ENCODE peak calls at places on chromosomes 6 and 20, in nine cellular contexts. K, F, I, Q, O, N, H, G and D are unnamed samples.

GRCh38 chr6:159044899-159045727 is at the start of gene TAGAP:
- DNase-seq in K (no peak), F (peak), H (peak), I (peak), Q (no peak), O (no peak), N (no peak), G (peak), D (no peak)

GRCh38 chr6:126307859-126308258 is 32.1 kb upstream of the CENPW start:
- DNase-seq in H (peak), N (no peak), F (no peak), G (peak), I (no peak), K (no peak), Q (peak), O (peak), D (peak)

GRCh38 chr6:153625089-153625488 is 414.0 kb upstream of the OPRM1 start:
- DNase-seq in Q (peak), H (peak), K (no peak), O (no peak), N (no peak), G (no peak), I (no peak), F (peak), D (peak)

GRCh38 chr6:40205004-40205403 is 270.7 kb upstream of the MOCS1 start:
- DNase-seq in O (no peak), N (no peak), K (no peak), G (no peak), F (no peak), I (no peak), Q (no peak), H (no peak), D (no peak)

GRCh38 chr6:88165877-88166492 is at the start of gene CNR1:
- DNase-seq in I (peak), N (peak), F (peak), G (no peak), O (no peak), K (peak), H (peak), Q (no peak), D (no peak)

GRCh38 chr6:51908243-51908642 is 179.2 kb downstream of the PKHD1 start:
- DNase-seq in Q (no peak), O (no peak), F (no peak), H (no peak), N (no peak), K (no peak), G (no peak), I (no peak), D (no peak)

GRCh38 chr20:37734228-37734980 is 40.6 kb downstream of the CTNNBL1 start:
- DNase-seq in Q (peak), K (no peak), O (peak), H (peak), I (no peak), N (no peak), F (no peak), G (peak), D (no peak)

GRCh38 chr6:79646006-79646405 is 14.9 kb downstream of the SH3BGRL2 start:
- DNase-seq in F (no peak), H (no peak), N (no peak), K (no peak), G (no peak), I (no peak), O (no peak), Q (no peak), D (no peak)

GRCh38 chr6:156461647-156462046 is 315.5 kb upstream of the ARID1B start:
- DNase-seq in Q (no peak), O (no peak), N (no peak), I (no peak), H (no peak), F (no peak), K (no peak), G (no peak), D (no peak)

GRCh38 chr6:52049252-52050050 is 38.0 kb downstream of the PKHD1 start:
- DNase-seq in N (no peak), I (no peak), G (peak), F (no peak), H (peak), O (peak), K (peak), Q (peak), D (peak)

GRCh38 chr20:35871311-35871771 is 83.0 kb downstream of the SCAND1 start:
- DNase-seq in K (no peak), Q (no peak), H (peak), G (peak), N (peak), O (no peak), I (peak), F (peak), D (no peak)

GRCh38 chr6:152273638-152274037 is 363.5 kb downstream of the SYNE1 start:
- DNase-seq in G (no peak), H (no peak), K (no peak), O (no peak), I (no peak), F (peak), Q (no peak), N (no peak), D (no peak)

GRCh38 chr20:25276533-25277050 is 28.7 kb downstream of the PYGB start:
- DNase-seq in O (no peak), F (peak), K (no peak), N (peak), G (no peak), Q (no peak), H (no peak), I (peak), D (no peak)

GRCh38 chr20:57686931-57687652 is 22.7 kb downstream of the PMEPA1 start:
- DNase-seq in I (peak), N (no peak), Q (no peak), G (no peak), O (no peak), F (no peak), K (no peak), H (no peak), D (no peak)

GRCh38 chr20:4978050-4978918 is 23.0 kb downstream of the SLC23A2 start:
- DNase-seq in G (no peak), H (no peak), K (no peak), N (no peak), F (no peak), Q (no peak), O (no peak), I (no peak), D (no peak)

GRCh38 chr6:1578293-1578745 is 31.4 kb upstream of the FOXC1 start:
- DNase-seq in F (no peak), K (no peak), O (no peak), Q (no peak), I (no peak), G (no peak), N (no peak), H (no peak), D (no peak)

GRCh38 chr6:2037230-2037926 is 208.0 kb downstream of the GMDS start:
- DNase-seq in F (no peak), G (peak), I (no peak), H (peak), Q (no peak), K (no peak), O (no peak), N (no peak), D (no peak)

GRCh38 chr6:88166901-88167624 is 916 bp upstream of the CNR1 start:
- DNase-seq in I (no peak), N (no peak), H (peak), O (no peak), F (no peak), K (no peak), G (no peak), Q (no peak), D (no peak)

GRCh38 chr6:99195986-99196655 is 153.4 kb downstream of the FAXC start:
- DNase-seq in N (no peak), K (no peak), O (no peak), Q (no peak), G (no peak), F (no peak), H (no peak), I (peak), D (no peak)

GRCh38 chr6:156449128-156449527 is 328.1 kb upstream of the ARID1B start:
- DNase-seq in G (no peak), I (peak), O (no peak), N (no peak), K (no peak), Q (no peak), F (peak), H (no peak), D (peak)

GRCh38 chr6:163500105-163500504 is 85.6 kb downstream of the QKI start:
- DNase-seq in F (no peak), G (no peak), K (no peak), Q (no peak), N (no peak), H (no peak), O (no peak), I (no peak), D (no peak)

GRCh38 chr6:132257561-132257960 is 143.7 kb downstream of the MOXD1 start:
- DNase-seq in Q (no peak), G (peak), F (no peak), N (no peak), I (peak), H (peak), K (no peak), O (no peak), D (peak)

GRCh38 chr20:40506567-40506966 is 182.5 kb downstream of the MAFB start:
- DNase-seq in Q (peak), O (peak), G (peak), I (peak), H (peak), K (peak), N (peak), F (peak), D (no peak)

GRCh38 chr20:23141016-23141415 is 54.9 kb upstream of the CD93 start:
- DNase-seq in O (no peak), Q (no peak), N (no peak), G (no peak), H (peak), I (no peak), F (no peak), K (no peak), D (no peak)

GRCh38 chr6:48423640-48424365 is 312.8 kb upstream of the PTCHD4 start:
- DNase-seq in H (peak), O (no peak), I (no peak), G (peak), Q (no peak), K (no peak), N (no peak), F (no peak), D (no peak)

GRCh38 chr20:16189371-16189770 is 383.9 kb downstream of the KIF16B start:
- DNase-seq in K (no peak), H (no peak), N (no peak), Q (no peak), G (no peak), F (no peak), O (no peak), I (no peak), D (no peak)

GRCh38 chr6:157615411-157615763 is 207.7 kb upstream of the SNX9 start:
- DNase-seq in N (no peak), F (no peak), G (no peak), H (no peak), Q (no peak), K (no peak), I (no peak), O (no peak), D (no peak)

GRCh38 chr6:134835998-134836397 is 113.9 kb downstream of the ALDH8A1 start:
- DNase-seq in I (no peak), F (no peak), O (no peak), G (peak), N (no peak), H (no peak), K (no peak), Q (no peak), D (no peak)

GRCh38 chr20:43727980-43728590 is 1.3 kb upstream of the GTSF1L start:
- DNase-seq in I (no peak), Q (no peak), O (no peak), G (peak), H (no peak), F (no peak), N (no peak), K (no peak), D (peak)

GRCh38 chr6:13463941-13464340 is 23.5 kb downstream of the GFOD1 start:
- DNase-seq in H (no peak), O (no peak), F (no peak), I (no peak), G (no peak), K (no peak), Q (no peak), N (no peak), D (no peak)

GRCh38 chr6:157760589-157761330 is 62.3 kb upstream of the SNX9 start:
- DNase-seq in N (no peak), Q (peak), I (no peak), H (peak), G (peak), F (no peak), K (no peak), O (peak), D (no peak)

GRCh38 chr6:150199241-150199640 is 56.4 kb downstream of the PPP1R14C start:
- DNase-seq in F (no peak), O (no peak), G (no peak), Q (no peak), K (no peak), N (no peak), H (no peak), I (no peak), D (no peak)

GRCh38 chr20:25197173-25197869 is 1.8 kb downstream of the ENTPD6 start:
- DNase-seq in G (no peak), F (no peak), N (no peak), I (no peak), Q (no peak), K (no peak), O (no peak), H (no peak), D (no peak)

GRCh38 chr6:80132942-80133517 is 26.6 kb downstream of the BCKDHB start:
- DNase-seq in I (peak), F (peak), G (peak), N (peak), H (peak), Q (peak), O (peak), K (peak), D (peak)

GRCh38 chr20:17641520-17641964 is 40.5 kb downstream of the RRBP1 start:
- DNase-seq in I (no peak), F (no peak), O (no peak), K (no peak), G (no peak), H (no peak), Q (no peak), N (no peak), D (no peak)

GRCh38 chr6:81589465-81590313 is 162.8 kb downstream of the TENT5A start:
- DNase-seq in F (peak), O (no peak), H (peak), Q (no peak), I (peak), K (no peak), N (no peak), G (no peak), D (no peak)

GRCh38 chr6:158233214-158233795 is 65.2 kb downstream of the GTF2H5 start:
- DNase-seq in K (no peak), Q (no peak), G (no peak), F (no peak), O (no peak), I (no peak), H (no peak), N (no peak), D (no peak)

GRCh38 chr6:92126088-92126487 is 1293.3 kb downstream of the EPHA7 start:
- DNase-seq in N (no peak), K (no peak), G (no peak), I (no peak), O (no peak), Q (no peak), H (no peak), F (no peak), D (no peak)

GRCh38 chr6:92125681-92126080 is 1293.7 kb downstream of the EPHA7 start:
- DNase-seq in N (no peak), O (no peak), Q (no peak), F (no peak), K (no peak), G (no peak), H (no peak), I (no peak), D (no peak)

GRCh38 chr6:92121228-92121627 is 1298.1 kb downstream of the EPHA7 start:
- DNase-seq in F (no peak), H (no peak), Q (no peak), G (no peak), K (no peak), N (no peak), O (no peak), I (no peak), D (no peak)

GRCh38 chr6:92124126-92124525 is 1295.2 kb downstream of the EPHA7 start:
- DNase-seq in F (no peak), K (no peak), Q (peak), G (peak), H (peak), I (no peak), O (no peak), N (no peak), D (no peak)

DNA sequence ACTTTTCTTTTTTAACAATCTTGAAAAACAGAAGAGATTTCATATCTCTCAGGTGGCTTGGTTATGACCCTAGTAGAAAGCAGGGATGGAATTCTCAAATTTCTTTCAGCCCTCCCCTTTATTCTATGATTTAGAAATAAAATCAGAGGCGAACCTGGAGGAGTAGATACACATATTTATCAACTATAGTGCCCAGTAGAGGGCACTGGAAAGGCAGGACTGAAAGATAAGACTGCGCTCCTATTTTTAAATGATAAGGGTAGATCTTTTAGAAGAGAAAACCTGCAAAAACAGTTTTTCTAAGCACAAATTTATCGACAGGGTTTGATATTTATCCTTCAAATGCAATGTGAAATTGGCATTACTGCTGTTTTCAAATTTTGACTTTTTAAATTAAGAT is 1296.6 kb downstream of the EPHA7 start:
- DNase-seq in O (no peak), G (peak), H (peak), I (no peak), N (no peak), Q (no peak), F (no peak), K (no peak), D (no peak)
- TF ChIP-seq CTCF in O (no peak), G (peak), H (peak), I (no peak), N (no peak), Q (peak), F (no peak), K (peak), D (peak)

DNA sequence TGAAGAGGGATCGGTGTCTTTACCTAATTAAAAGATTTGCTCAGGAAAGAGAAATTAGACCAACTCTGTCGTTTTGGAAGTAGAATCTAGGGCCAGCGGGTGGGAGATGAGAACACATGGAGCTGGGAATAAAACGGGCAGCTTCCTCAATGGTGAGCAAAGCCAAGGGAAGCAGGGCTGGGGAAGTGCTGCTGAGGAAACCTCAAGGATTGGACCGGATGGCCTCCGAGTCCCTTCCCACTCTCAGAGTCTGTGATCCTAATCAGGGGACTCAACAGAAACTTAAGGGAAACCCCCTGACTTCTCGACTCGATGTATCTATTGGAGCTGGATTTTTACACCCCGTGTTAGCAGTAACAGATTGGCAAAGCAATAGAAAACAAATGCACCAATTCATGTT is 10.8 kb downstream of the GCNT2 start:
- DNase-seq in G (no peak), K (no peak), I (no peak), F (peak), H (no peak), O (no peak), Q (no peak), N (no peak), D (no peak)
- H3K4me3 ChIP-seq in G (no peak), K (no peak), I (peak), F (no peak), H (no peak), O (no peak), Q (no peak), N (no peak), D (no peak)

DNA sequence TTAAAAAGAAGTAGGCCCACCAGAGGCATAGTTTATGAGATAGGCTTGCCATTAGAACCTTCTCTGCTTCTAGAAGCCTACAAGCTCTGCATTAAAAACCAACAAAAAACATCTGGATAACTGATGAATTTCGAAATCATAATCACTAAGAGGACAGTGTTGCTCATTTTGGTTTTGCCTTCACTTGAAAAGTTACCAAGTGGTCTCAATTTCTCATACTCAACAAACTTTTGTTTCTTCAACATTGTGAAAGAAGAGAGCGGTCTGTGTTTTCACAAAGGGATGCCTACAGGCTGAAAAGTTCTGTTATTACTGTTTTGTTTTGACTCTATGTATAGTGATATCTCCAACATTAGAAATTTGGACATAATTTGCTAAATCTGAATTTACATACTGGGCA is 98.9 kb downstream of the PDSS2 start:
- DNase-seq in Q (no peak), G (peak), N (no peak), O (no peak), H (peak), K (no peak), I (no peak), F (no peak), D (no peak)
- TF ChIP-seq CTCF in Q (no peak), G (no peak), N (no peak), O (no peak), H (no peak), K (no peak), I (no peak), F (no peak), D (no peak)

GRCh38 chr6:56072856-56073255 is 174.5 kb downstream of the COL21A1 start:
- DNase-seq in Q (no peak), I (no peak), O (peak), K (no peak), F (no peak), H (peak), G (no peak), N (no peak), D (no peak)

GRCh38 chr6:56073761-56074160 is 173.6 kb downstream of the COL21A1 start:
- DNase-seq in Q (no peak), I (no peak), G (no peak), N (no peak), H (peak), O (no peak), K (no peak), F (no peak), D (no peak)

GRCh38 chr6:56076033-56076432 is 171.3 kb downstream of the COL21A1 start:
- DNase-seq in N (no peak), O (no peak), I (no peak), H (no peak), K (no peak), Q (no peak), F (no peak), G (no peak), D (no peak)

DNA sequence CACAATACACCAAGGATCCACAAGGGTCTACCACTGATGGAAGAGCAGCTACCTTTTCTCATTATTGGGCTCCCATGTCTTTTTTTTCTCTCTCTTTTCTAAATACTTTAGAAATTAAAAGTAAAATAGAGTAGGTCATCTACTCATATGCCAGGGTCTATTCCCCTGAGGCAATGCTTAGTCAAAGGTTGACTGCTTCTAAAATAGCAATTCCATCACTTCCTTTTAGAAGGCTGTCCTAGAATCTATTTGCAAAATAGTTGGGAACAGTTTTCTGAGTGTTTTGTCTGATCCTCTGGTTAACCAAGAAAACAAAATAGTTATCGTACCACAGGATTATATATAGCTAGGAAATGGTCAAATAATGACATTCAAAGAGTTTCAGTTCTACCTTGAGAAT is 174.1 kb downstream of the COL21A1 start:
- DNase-seq in I (no peak), H (peak), G (no peak), O (no peak), Q (no peak), K (no peak), N (no peak), F (no peak), D (no peak)
- H3K4me3 ChIP-seq in I (no peak), H (no peak), G (no peak), O (no peak), Q (no peak), K (no peak), N (no peak), F (no peak), D (no peak)

GRCh38 chr20:62549499-62550086 is 73.8 kb upstream of the GATA5 start:
- DNase-seq in G (no peak), F (no peak), H (no peak), K (no peak), Q (no peak), O (no peak), N (no peak), I (no peak), D (no peak)
- TF ChIP-seq CTCF in G (no peak), F (no peak), H (no peak), K (peak), Q (no peak), O (no peak), N (no peak), I (no peak), D (no peak)